ENCODE peak calls at places on chromosome 1, in four cellular contexts. I is heart left ventricle, V is body of pancreas, B is K562. K is an unnamed sample.

GRCh38 chr1:226763741-226764264 is 24.7 kb upstream of the ITPKB start:
- DNase-seq in V (no peak), I (no peak), B (no peak), K (no peak)

GRCh38 chr1:226736908-226737818 is 1.9 kb downstream of the ITPKB start:
- DNase-seq in I (peak; percentile 51), B (no peak), V (peak; percentile 39), K (no peak)

GRCh38 chr1:9529190-9529589 is 10.1 kb upstream of the SLC25A33 start:
- DNase-seq in B (no peak), V (no peak), I (no peak), K (no peak)

GRCh38 chr1:212853658-212854057 is 4.4 kb upstream of the FLVCR1 start:
- DNase-seq in V (no peak), I (no peak), B (no peak), K (peak; percentile 44)

GRCh38 chr1:150619576-150620509 is 9.6 kb downstream of the ENSA start:
- DNase-seq in I (peak; percentile 33), V (peak; percentile 65), B (no peak), K (no peak)

GRCh38 chr1:2916706-2917105 is 104.6 kb upstream of the ACTRT2 start:
- DNase-seq in B (no peak), I (no peak), V (no peak), K (no peak)

GRCh38 chr1:44594871-44595735 is 79.2 kb downstream of the TMEM53 start:
- DNase-seq in B (peak; percentile 98), V (peak; percentile 84), I (peak; percentile 79), K (peak; percentile 82)

GRCh38 chr1:25795227-25795626 is 4.8 kb upstream of the SELENON start:
- DNase-seq in V (no peak), I (no peak), B (no peak), K (no peak)

GRCh38 chr1:67041836-67042503 is 12.0 kb downstream of the SLC35D1 start:
- DNase-seq in V (no peak), I (no peak), B (no peak), K (no peak)

GRCh38 chr1:18581420-18581880 is 49.2 kb upstream of the PAX7 start:
- DNase-seq in I (no peak), V (peak; percentile 66), B (peak; percentile 88), K (peak; percentile 33)

GRCh38 chr1:226108935-226109828 is 46.7 kb downstream of the H3-3A start:
- DNase-seq in B (no peak), I (peak; percentile 55), V (peak; percentile 30), K (peak; percentile 54)

GRCh38 chr1:97792655-97793054 is 128.2 kb downstream of the DPYD start:
- DNase-seq in V (no peak), I (no peak), B (no peak), K (no peak)

GRCh38 chr1:147850737-147851136 is 51.9 kb upstream of the GJA8 start:
- DNase-seq in I (no peak), B (no peak), V (no peak), K (no peak)

GRCh38 chr1:170238704-170239391 is 93.1 kb downstream of the NTMT2 start:
- DNase-seq in I (no peak), B (no peak), V (no peak), K (no peak)

GRCh38 chr1:17911789-17912188 is 156.7 kb downstream of the ACTL8 start:
- DNase-seq in V (no peak), B (no peak), I (no peak), K (no peak)

GRCh38 chr1:116971481-116971880 is 30.1 kb upstream of the CD101 start:
- DNase-seq in I (no peak), B (no peak), V (no peak), K (no peak)

GRCh38 chr1:10665930-10666850 is 130.3 kb downstream of the CASZ1 start:
- DNase-seq in B (no peak), V (peak; percentile 84), I (peak; percentile 82), K (peak; percentile 91)

GRCh38 chr1:91080650-91081049 is 58.8 kb upstream of the ZNF644 start:
- DNase-seq in V (no peak), B (no peak), I (no peak), K (no peak)

GRCh38 chr1:58317086-58317485 is 229.4 kb downstream of the OMA1 start:
- DNase-seq in V (no peak), I (no peak), B (no peak), K (no peak)

GRCh38 chr1:156489935-156490293 is 10.7 kb downstream of the MEF2D start:
- DNase-seq in I (no peak), V (no peak), B (no peak), K (no peak)
- H3K4me3 ChIP-seq in I (peak overlapping the region; percentile 38), V (no peak overlapping the region), B (no peak overlapping the region), K (no peak overlapping the region)

GRCh38 chr1:206686486-206687249 is 2.0 kb downstream of the MAPKAPK2 start:
- DNase-seq in B (no peak), V (no peak), I (no peak), K (no peak)
- TF ChIP-seq POLR2A in B (no peak), V (no peak), I (no peak), K (no peak)

DNA sequence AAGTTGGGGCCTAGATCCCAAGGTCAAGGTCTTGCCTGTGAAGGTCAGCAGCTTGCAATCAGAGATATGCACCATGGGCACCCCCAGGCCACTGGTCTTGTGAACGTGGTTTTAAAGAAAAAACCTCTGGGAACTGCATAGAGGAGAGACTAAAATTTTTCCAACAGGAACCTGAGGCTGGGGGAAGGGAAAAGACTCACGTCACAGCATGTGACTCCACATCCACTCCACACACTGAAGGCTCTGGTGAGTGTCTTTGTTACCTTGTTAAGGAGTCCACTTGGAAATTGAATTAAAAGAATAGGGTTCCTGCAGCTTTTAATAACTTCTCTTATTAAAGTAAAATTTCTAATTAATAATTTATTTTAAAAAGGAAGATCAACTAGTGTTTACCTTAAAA is 224.9 kb downstream of the DAB1 start:
- DNase-seq in B (no peak), V (no peak), I (no peak), K (no peak)
- H3K4me3 ChIP-seq in B (no peak overlapping the region), V (no peak overlapping the region), I (no peak overlapping the region), K (no peak overlapping the region)

DNA sequence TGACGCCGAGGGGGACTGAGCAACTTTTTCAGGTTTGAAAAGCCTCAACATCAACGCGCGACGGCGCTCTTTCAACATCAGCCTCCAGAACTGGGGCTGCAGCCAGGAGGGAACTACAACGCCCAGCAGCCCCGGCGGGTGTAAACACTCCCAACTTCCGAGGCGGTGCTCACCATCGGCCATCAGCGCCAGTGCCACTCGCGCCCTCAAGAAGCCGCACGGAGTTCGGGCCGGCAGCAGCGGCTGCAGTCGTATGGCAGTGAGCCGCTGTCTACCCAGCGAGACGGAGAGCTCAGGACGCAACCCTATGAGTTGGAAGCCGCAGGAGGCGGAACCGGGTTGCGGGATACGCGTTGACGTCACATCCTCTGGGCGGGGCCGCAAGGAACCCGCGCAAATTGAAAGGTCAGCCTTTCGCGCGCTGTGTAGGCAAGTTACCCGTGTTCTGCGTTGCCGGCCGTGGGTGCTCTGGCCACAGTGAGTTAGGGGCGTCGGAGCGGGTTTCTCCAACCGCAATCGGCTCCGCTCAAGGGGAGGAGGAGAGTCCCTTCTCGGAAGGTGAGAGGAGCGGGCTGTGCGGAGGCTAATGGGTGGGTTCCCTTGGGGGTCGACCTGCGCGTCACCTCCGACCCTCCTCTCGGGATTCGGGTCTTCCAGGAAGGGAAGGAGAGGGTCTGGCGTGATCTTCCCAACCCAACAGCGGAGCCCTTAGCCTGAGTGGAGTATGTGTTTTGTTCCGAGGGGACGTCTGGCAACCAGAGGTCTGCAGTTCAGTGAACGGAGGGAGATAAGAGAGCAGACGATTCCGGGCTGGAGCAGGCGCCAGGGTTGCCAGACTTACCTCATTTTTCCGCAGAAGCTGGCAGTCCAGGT is at the start of gene EXO1:
- DNase-seq in V (peak; percentile 86), B (peak; percentile 93), I (peak; percentile 87), K (peak; percentile 90)
- TF ChIP-seq POLR2A in V (no peak), B (peak; percentile 97), I (no peak), K (no peak)

DNA sequence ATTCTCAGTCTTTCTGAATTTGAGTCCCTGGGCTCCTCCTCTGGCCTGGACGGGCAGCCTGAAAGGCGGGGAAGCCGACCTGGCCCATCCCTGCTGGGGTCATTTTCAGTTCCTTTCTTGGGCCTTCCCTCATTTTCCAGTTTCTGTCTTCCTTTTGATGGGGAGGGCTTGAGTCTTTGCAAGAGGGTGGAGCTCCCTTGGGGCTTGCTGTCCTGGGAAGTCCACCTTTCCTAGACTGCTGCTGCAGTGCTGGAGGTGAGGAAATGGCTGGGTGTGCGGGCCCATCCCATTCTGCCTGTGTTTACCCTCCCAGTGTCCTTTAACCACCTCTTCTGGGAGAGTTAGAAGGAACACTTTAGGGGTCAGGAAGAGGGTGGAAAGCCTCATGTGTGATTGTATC is 40.4 kb upstream of the SYNC start:
- DNase-seq in B (peak; percentile 54), I (no peak), V (peak; percentile 40), K (no peak)
- H3K4me3 ChIP-seq in B (no peak overlapping the region), I (peak overlapping the region; percentile 86), V (no peak overlapping the region), K (peak overlapping the region; percentile 57)

DNA sequence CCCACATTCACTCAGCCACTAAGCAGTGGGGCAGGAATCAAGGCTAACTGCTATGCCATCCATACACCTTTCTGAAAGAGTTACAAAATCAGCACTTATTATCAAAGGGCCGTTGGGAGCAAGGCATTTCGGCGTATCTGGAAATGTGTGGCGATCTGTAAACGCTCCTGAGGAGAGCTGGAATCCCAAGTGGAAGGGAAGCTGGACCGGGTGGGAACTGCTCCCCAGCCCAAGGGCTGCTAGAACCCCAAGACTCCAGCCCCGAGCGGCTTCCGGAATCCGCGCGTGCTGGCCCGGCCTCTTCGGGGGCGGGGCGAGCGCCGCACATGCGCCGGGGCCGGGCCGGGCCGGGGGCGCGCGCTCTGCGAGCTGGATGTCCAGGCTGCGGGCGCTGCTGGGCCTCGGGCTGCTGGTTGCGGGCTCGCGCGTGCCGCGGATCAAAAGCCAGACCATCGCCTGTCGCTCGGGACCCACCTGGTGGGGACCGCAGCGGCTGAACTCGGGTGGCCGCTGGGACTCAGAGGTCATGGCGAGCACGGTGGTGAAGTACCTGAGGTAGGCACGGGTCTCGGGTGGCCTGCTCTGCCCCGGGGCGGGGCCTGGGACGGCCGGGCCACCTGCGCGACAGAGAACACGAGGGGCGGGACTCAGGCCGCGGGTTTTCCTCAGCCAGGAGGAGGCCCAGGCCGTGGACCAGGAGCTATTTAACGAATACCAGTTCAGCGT is at the start of gene NAXE:
- DNase-seq in I (peak; percentile 80), V (peak; percentile 79), B (peak; percentile 93), K (peak; percentile 77)
- TF ChIP-seq POLR2A in I (no peak), V (peak; percentile 50), B (peak; percentile 90), K (peak; percentile 77)

GRCh38 chr1:193216920-193217319 is 30.5 kb upstream of the B3GALT2 start:
- DNase-seq in I (peak; percentile 59), B (no peak), V (no peak), K (no peak)

GRCh38 chr1:193222079-193222615 is 35.7 kb upstream of the B3GALT2 start:
- DNase-seq in I (no peak), V (no peak), B (no peak), K (no peak)

GRCh38 chr1:193219391-193219790 is 33.0 kb upstream of the B3GALT2 start:
- DNase-seq in B (no peak), I (no peak), V (no peak), K (no peak)

GRCh38 chr1:193221641-193222040 is 35.2 kb upstream of the B3GALT2 start:
- DNase-seq in V (no peak), I (no peak), B (no peak), K (no peak)
- H3K4me3 ChIP-seq in V (no peak overlapping the region), I (no peak overlapping the region), B (no peak overlapping the region), K (no peak overlapping the region)